ENCODE peak calls at places on chromosome 17, in six cellular contexts. Y, J, Q, T, P and G are unnamed samples.

GRCh38 chr17:44346064-44346844 is 1.2 kb downstream of the GRN start:
- DNase-seq in P (no peak), Y (no peak), Q (no peak), J (no peak), T (no peak), G (no peak)

GRCh38 chr17:58513391-58513912 is 986 bp downstream of the MTMR4 start:
- DNase-seq in Y (no peak), J (no peak), P (no peak), Q (no peak), T (no peak), G (peak; percentile 27)

GRCh38 chr17:32995416-32995815 is 3.8 kb downstream of the SPACA3 start:
- DNase-seq in Q (no peak), Y (no peak), J (no peak), P (no peak), T (no peak), G (no peak)

GRCh38 chr17:10875411-10875810 is 37.5 kb upstream of the PIRT start:
- DNase-seq in Y (no peak), P (peak; percentile 19), T (peak; percentile 62), Q (peak; percentile 60), J (peak; percentile 24), G (peak; percentile 73)

GRCh38 chr17:4738136-4739121 is 1.2 kb upstream of the ZMYND15 start:
- DNase-seq in T (peak; percentile 71), Q (peak; percentile 48), Y (no peak), J (peak; percentile 49), P (peak; percentile 43), G (peak; percentile 33)

GRCh38 chr17:42180922-42181850 is at the start of gene KCNH4:
- DNase-seq in P (no peak), J (peak; percentile 86), T (peak; percentile 69), Y (peak; percentile 34), Q (peak; percentile 73), G (peak; percentile 57)

GRCh38 chr17:1647802-1648581 is 1.7 kb downstream of the RILP start:
- DNase-seq in Q (peak; percentile 83), J (no peak), T (no peak), Y (peak; percentile 12), P (peak; percentile 37), G (peak; percentile 69)

GRCh38 chr17:76869878-76870714 is 1.9 kb downstream of the MGAT5B start:
- DNase-seq in Y (no peak), T (peak; percentile 41), J (no peak), P (no peak), Q (peak; percentile 77), G (peak; percentile 76)

GRCh38 chr17:77210331-77210730 is 69.6 kb downstream of the SEC14L1 start:
- DNase-seq in T (no peak), J (peak; percentile 92), P (no peak), Y (no peak), Q (no peak), G (no peak)

GRCh38 chr17:17983376-17983775 is 10.7 kb downstream of the DRC3 start:
- DNase-seq in J (no peak), Q (no peak), Y (no peak), P (no peak), T (no peak), G (no peak)

GRCh38 chr17:78684026-78684425 is 98.0 kb downstream of the CYTH1 start:
- DNase-seq in J (no peak), T (no peak), P (no peak), Y (no peak), Q (no peak), G (no peak)

GRCh38 chr17:1455291-1455747 is 713 bp downstream of the CRK start:
- DNase-seq in T (peak; percentile 86), Y (no peak), P (peak; percentile 60), Q (peak; percentile 82), J (peak; percentile 55), G (peak; percentile 82)

GRCh38 chr17:32953883-32954282 is 25.9 kb downstream of the TMEM98 start:
- DNase-seq in J (no peak), Q (no peak), Y (no peak), P (no peak), T (no peak), G (no peak)

GRCh38 chr17:9725575-9725974 is 65.8 kb downstream of the DHRS7C start:
- DNase-seq in Y (no peak), P (no peak), T (no peak), Q (no peak), J (no peak), G (peak; percentile 77)

GRCh38 chr17:76370261-76370993 is 14.0 kb upstream of the SPHK1 start:
- DNase-seq in Y (no peak), P (peak; percentile 99), Q (peak; percentile 62), T (no peak), J (no peak), G (no peak)

GRCh38 chr17:45782889-45783592 is 1.1 kb upstream of the CRHR1 start:
- DNase-seq in T (peak; percentile 57), Y (no peak), P (no peak), Q (peak; percentile 80), J (no peak), G (peak; percentile 90)

GRCh38 chr17:77887464-77888241 is 70.8 kb upstream of the TNRC6C start:
- DNase-seq in T (no peak), Y (no peak), Q (peak; percentile 66), P (no peak), J (no peak), G (peak; percentile 47)

GRCh38 chr17:21463779-21464407 is 87.7 kb downstream of the KCNJ12 start:
- DNase-seq in T (peak; percentile 17), Q (peak; percentile 80), P (no peak), Y (no peak), J (no peak), G (peak; percentile 59)

GRCh38 chr17:74085434-74085833 is 118.0 kb upstream of the RPL38 start:
- DNase-seq in Q (peak; percentile 53), P (no peak), J (peak; percentile 10), T (no peak), Y (peak; percentile 37), G (no peak)
- TF ChIP-seq CTCF in Q (peak; percentile 73), P (peak; percentile 61), J (peak; percentile 27), T (peak; percentile 14), Y (peak; percentile 87), G (peak; percentile 58)

DNA sequence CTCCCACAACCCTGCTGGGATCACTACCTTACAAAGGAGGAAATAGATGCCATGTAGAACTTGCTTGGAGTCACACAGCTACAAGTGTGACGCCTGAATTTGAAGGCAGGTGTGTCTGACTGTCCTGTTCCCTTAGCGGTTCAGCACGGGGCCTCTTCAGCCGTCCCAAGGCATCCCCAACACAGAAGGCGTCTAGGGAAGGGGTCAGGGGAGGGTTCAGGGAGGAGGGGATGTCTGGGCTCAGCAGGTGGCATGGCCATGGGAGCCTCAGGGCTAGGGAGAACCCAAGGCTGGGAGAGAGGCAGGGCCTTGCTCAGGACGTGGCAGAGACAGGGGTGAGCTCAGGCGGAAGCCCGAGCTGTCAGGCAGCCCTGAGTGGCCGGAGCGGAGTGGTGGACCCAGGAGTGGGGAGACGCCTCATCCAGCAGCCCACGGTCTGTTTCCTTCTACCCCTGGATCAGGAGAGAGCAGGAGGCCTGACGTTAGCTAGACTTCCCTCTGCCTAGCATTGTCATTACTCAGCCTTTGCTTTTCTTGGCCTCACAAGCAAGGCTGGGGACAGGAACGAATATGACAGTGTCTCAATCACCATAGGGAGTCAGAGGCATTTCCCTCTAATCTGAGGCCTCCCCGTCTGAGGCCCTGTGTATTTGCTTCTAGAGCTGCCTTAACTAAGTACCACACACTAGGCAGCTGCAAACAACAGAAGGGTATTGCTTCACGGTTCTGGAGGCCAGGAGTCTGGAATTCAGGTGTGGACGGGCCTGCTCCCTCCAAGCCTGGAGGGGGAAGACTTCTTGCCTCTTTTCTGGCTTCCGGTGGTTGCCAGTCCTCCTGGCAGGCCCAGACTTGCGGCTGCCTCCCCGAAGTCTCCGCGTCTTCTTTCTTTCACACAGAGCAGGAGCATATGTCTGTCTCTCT is 31.4 kb upstream of the ANKRD40CL start:
- DNase-seq in J (no peak), Q (no peak), P (no peak), Y (no peak), T (peak; percentile 21), G (no peak)
- TF ChIP-seq EZH2phosphoT487 in J (no peak), Q (no peak), P (no peak), Y (no peak), T (no peak), G (no peak)

GRCh38 chr17:81807210-81807719 is 3.3 kb downstream of the GCGR start:
- DNase-seq in J (no peak), Y (no peak), P (no peak), T (no peak), Q (no peak), G (no peak)
- TF ChIP-seq EZH2 in J (no peak), Y (no peak), P (no peak), T (no peak), Q (no peak), G (no peak)

DNA sequence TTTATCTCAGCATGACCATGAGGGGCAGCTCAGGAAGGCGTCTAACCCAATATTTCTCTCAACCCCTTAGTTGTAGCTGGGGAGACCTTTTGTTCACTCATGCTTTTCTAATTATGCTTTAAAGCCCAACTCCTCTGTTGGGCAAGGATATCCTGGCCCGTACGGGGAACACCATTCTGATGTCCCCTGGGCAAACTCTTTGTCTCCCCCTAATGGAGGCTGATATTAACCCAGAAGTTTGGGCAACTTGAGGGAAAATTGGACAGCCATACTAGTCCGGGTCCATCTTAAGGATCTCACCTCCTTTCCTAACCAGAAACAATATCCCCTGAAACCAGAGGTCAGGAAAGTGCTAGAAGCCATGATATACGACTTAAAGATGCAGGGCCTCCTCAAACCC is 143.7 kb upstream of the COX10 start:
- DNase-seq in P (peak; percentile 53), Q (no peak), T (no peak), J (no peak), Y (no peak), G (no peak)
- TF ChIP-seq CTCF in P (peak; percentile 66), Q (peak; percentile 46), T (no peak), J (no peak), Y (peak; percentile 46), G (peak; percentile 15)

GRCh38 chr17:67624886-67625656 is 92.7 kb upstream of the NOL11 start:
- DNase-seq in P (no peak), Y (no peak), J (no peak), T (no peak), Q (peak; percentile 33), G (no peak)

GRCh38 chr17:67629963-67630320 is 87.8 kb upstream of the NOL11 start:
- DNase-seq in Q (peak; percentile 64), J (peak; percentile 20), P (peak; percentile 80), T (no peak), Y (peak; percentile 23), G (peak; percentile 37)

GRCh38 chr17:67628580-67629013 is 89.1 kb upstream of the NOL11 start:
- DNase-seq in P (no peak), Q (peak; percentile 55), T (no peak), Y (no peak), J (no peak), G (peak; percentile 19)

GRCh38 chr17:67623767-67624166 is 94.0 kb upstream of the NOL11 start:
- DNase-seq in P (no peak), T (no peak), J (no peak), Y (no peak), Q (no peak), G (no peak)

GRCh38 chr17:67625971-67626370 is 91.8 kb upstream of the NOL11 start:
- DNase-seq in P (no peak), Q (no peak), T (no peak), J (no peak), Y (no peak), G (no peak)
- TF ChIP-seq EZH2phosphoT487 in P (no peak), Q (no peak), T (no peak), J (no peak), Y (no peak), G (no peak)

GRCh38 chr17:37743612-37743874 is 1.3 kb downstream of the HNF1B start:
- DNase-seq in J (no peak), Q (no peak), Y (no peak), P (no peak), T (peak; percentile 81), G (peak; percentile 66)
- TF ChIP-seq EZH2 in J (no peak), Q (no peak), Y (no peak), P (no peak), T (peak; percentile 94), G (peak; percentile 98)

GRCh38 chr17:63531022-63531965 is 8.1 kb downstream of the KCNH6 start:
- DNase-seq in Q (no peak), Y (no peak), J (no peak), P (no peak), T (no peak), G (no peak)
- TF ChIP-seq CTCF in Q (no peak), Y (no peak), J (no peak), P (no peak), T (no peak), G (no peak)